ENCODE peak calls at places on chromosomes 16 and 17, in four cellular contexts. One of them, this sample, is unnamed.

GRCh38 chr17:16941643-16942042 is 30.3 kb downstream of the TNFRSF13B start:
- DNase-seq in HepG2: no peak
- DNase-seq in K562: no peak
- DNase-seq in GM12878: no peak
- DNase-seq in this sample: no peak

GRCh38 chr16:25785361-25785760 is 93.6 kb downstream of the HS3ST4 start:
- DNase-seq in HepG2: no peak
- DNase-seq in K562: no peak
- DNase-seq in GM12878: no peak
- DNase-seq in this sample: no peak

GRCh38 chr16:66087308-66087707 is 279.2 kb upstream of the CDH5 start:
- DNase-seq in HepG2: no peak
- DNase-seq in K562: no peak
- DNase-seq in GM12878: no peak
- DNase-seq in this sample: no peak

GRCh38 chr16:88334517-88335149 is 48.1 kb upstream of the ZNF469 start:
- DNase-seq in HepG2: peak; percentile 42
- DNase-seq in K562: peak; percentile 37
- DNase-seq in GM12878: no peak
- DNase-seq in this sample: no peak

GRCh38 chr17:47700471-47701449 is 6.8 kb downstream of the TBKBP1 start:
- DNase-seq in HepG2: no peak
- DNase-seq in K562: no peak
- DNase-seq in GM12878: no peak
- DNase-seq in this sample: no peak

GRCh38 chr16:81319221-81319912 is 4.6 kb downstream of the GAN start:
- DNase-seq in HepG2: no peak
- DNase-seq in K562: peak; percentile 73
- DNase-seq in GM12878: no peak
- DNase-seq in this sample: no peak

GRCh38 chr16:30395992-30396560 is 856 bp downstream of the ZNF48 start:
- DNase-seq in HepG2: no peak
- DNase-seq in K562: peak; percentile 66
- DNase-seq in GM12878: no peak
- DNase-seq in this sample: no peak

GRCh38 chr16:79278506-79278905 is 322.0 kb downstream of the MAF start:
- DNase-seq in HepG2: no peak
- DNase-seq in K562: no peak
- DNase-seq in GM12878: no peak
- DNase-seq in this sample: no peak

GRCh38 chr16:26951950-26952349 is 114.8 kb upstream of the C16orf82 start:
- DNase-seq in HepG2: no peak
- DNase-seq in K562: no peak
- DNase-seq in GM12878: no peak
- DNase-seq in this sample: no peak

GRCh38 chr17:64063766-64064224 is 43.4 kb upstream of the ICAM2 start:
- DNase-seq in HepG2: peak; percentile 48
- DNase-seq in K562: peak; percentile 58
- DNase-seq in GM12878: no peak
- DNase-seq in this sample: peak; percentile 84

GRCh38 chr16:74567901-74568300 is 39.0 kb downstream of the GLG1 start:
- DNase-seq in HepG2: no peak
- DNase-seq in K562: no peak
- DNase-seq in GM12878: no peak
- DNase-seq in this sample: no peak

GRCh38 chr16:10895053-10895946 is 18.3 kb downstream of the CIITA start:
- DNase-seq in HepG2: peak; percentile 48
- DNase-seq in K562: peak; percentile 64
- DNase-seq in GM12878: no peak
- DNase-seq in this sample: peak; percentile 85

GRCh38 chr17:66762276-66762675 is 72.6 kb upstream of the CACNG5 start:
- DNase-seq in HepG2: no peak
- DNase-seq in K562: no peak
- DNase-seq in GM12878: no peak
- DNase-seq in this sample: no peak

GRCh38 chr17:73232587-73233373 is 28.9 kb downstream of the CPSF4L start:
- DNase-seq in HepG2: no peak
- DNase-seq in K562: peak; percentile 48
- DNase-seq in GM12878: no peak
- DNase-seq in this sample: peak; percentile 38

GRCh38 chr17:82369211-82369610 is 2.4 kb upstream of the UTS2R start:
- DNase-seq in HepG2: no peak
- DNase-seq in K562: no peak
- DNase-seq in GM12878: no peak
- DNase-seq in this sample: no peak

GRCh38 chr17:80287038-80287437 is 26.4 kb downstream of the RNF213 start:
- DNase-seq in HepG2: no peak
- DNase-seq in K562: no peak
- DNase-seq in GM12878: no peak
- DNase-seq in this sample: no peak

GRCh38 chr16:46857261-46857962 is 26.4 kb upstream of the C16orf87 start:
- DNase-seq in HepG2: peak; percentile 65
- DNase-seq in K562: peak; percentile 23
- DNase-seq in GM12878: no peak
- DNase-seq in this sample: no peak

GRCh38 chr16:47370536-47370935 is 90.3 kb downstream of the ITFG1 start:
- DNase-seq in HepG2: no peak
- DNase-seq in K562: no peak
- DNase-seq in GM12878: no peak
- DNase-seq in this sample: no peak

GRCh38 chr16:85484337-85485295 is 128.5 kb upstream of the GSE1 start:
- DNase-seq in HepG2: no peak
- DNase-seq in K562: no peak
- DNase-seq in GM12878: no peak
- DNase-seq in this sample: no peak

GRCh38 chr16:85485379-85485778 is 127.7 kb upstream of the GSE1 start:
- DNase-seq in HepG2: no peak
- DNase-seq in K562: no peak
- DNase-seq in GM12878: no peak
- DNase-seq in this sample: no peak

GRCh38 chr16:85481738-85482137 is 131.4 kb upstream of the GSE1 start:
- DNase-seq in HepG2: no peak
- DNase-seq in K562: no peak
- DNase-seq in GM12878: no peak
- DNase-seq in this sample: no peak

GRCh38 chr16:85481206-85481605 is 131.9 kb upstream of the GSE1 start:
- DNase-seq in HepG2: no peak
- DNase-seq in K562: no peak
- DNase-seq in GM12878: no peak
- DNase-seq in this sample: no peak

GRCh38 chr16:85483424-85483823 is 129.7 kb upstream of the GSE1 start:
- DNase-seq in HepG2: no peak
- DNase-seq in K562: no peak
- DNase-seq in GM12878: no peak
- DNase-seq in this sample: no peak
- TF ChIP-seq NR2C2 in HepG2: no peak
- TF ChIP-seq NR2C2 in K562: no peak
- TF ChIP-seq NR2C2 in GM12878: no peak
- TF ChIP-seq NR2C2 in this sample: no peak

GRCh38 chr16:59783191-59783590 is 1049.1 kb upstream of the GOT2 start:
- DNase-seq in HepG2: no peak
- DNase-seq in K562: no peak
- DNase-seq in GM12878: no peak
- DNase-seq in this sample: no peak
- TF ChIP-seq NR2C2 in HepG2: no peak
- TF ChIP-seq NR2C2 in K562: no peak
- TF ChIP-seq NR2C2 in GM12878: no peak
- TF ChIP-seq NR2C2 in this sample: no peak

DNA sequence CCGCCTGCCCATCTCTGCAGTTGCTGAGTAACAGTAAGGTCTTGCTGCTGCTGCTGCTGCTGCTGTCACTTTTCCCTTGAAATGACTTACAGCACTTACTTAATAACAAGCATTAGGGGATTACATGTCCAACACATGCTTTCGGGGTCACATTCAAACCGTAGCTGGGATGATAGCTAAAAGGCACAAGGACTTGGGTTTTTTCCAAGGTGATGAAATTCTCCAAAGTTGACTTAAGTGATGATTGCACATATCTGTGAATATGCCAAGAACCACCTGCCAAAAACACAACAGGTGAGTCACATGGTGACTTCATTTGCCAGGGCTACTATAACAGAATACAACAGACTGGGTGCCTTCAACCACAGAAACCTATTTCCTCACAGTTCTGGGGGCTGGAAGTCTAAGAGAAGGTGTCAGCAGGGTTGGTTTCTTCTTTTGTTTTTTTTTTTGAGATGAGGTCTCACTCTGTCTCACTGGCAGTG is 121.9 kb upstream of the TNRC6C start:
- DNase-seq in HepG2: no peak
- DNase-seq in K562: no peak
- DNase-seq in GM12878: no peak
- DNase-seq in this sample: no peak
- TF ChIP-seq NR2C2 in HepG2: no peak
- TF ChIP-seq NR2C2 in K562: no peak
- TF ChIP-seq NR2C2 in GM12878: no peak
- TF ChIP-seq NR2C2 in this sample: no peak

GRCh38 chr16:67565470-67566100 is 3.3 kb downstream of the CTCF start:
- DNase-seq in HepG2: no peak
- DNase-seq in K562: no peak
- DNase-seq in GM12878: no peak
- DNase-seq in this sample: no peak
- TF ChIP-seq NR2C2 in HepG2: no peak
- TF ChIP-seq NR2C2 in K562: no peak
- TF ChIP-seq NR2C2 in GM12878: no peak
- TF ChIP-seq NR2C2 in this sample: no peak

GRCh38 chr17:75153854-75154194 is 488 bp downstream of the JPT1 start:
- DNase-seq in HepG2: no peak
- DNase-seq in K562: peak; percentile 48
- DNase-seq in GM12878: no peak
- DNase-seq in this sample: no peak
- TF ChIP-seq NR2C2 in HepG2: no peak
- TF ChIP-seq NR2C2 in K562: no peak
- TF ChIP-seq NR2C2 in GM12878: no peak
- TF ChIP-seq NR2C2 in this sample: no peak

GRCh38 chr16:76780556-76780955 is 410.4 kb upstream of the MON1B start:
- DNase-seq in HepG2: no peak
- DNase-seq in K562: no peak
- DNase-seq in GM12878: no peak
- DNase-seq in this sample: no peak
- TF ChIP-seq NR2C2 in HepG2: no peak
- TF ChIP-seq NR2C2 in K562: no peak
- TF ChIP-seq NR2C2 in GM12878: no peak
- TF ChIP-seq NR2C2 in this sample: no peak

GRCh38 chr16:7303677-7304200 is 28.9 kb upstream of the RBFOX1 start:
- DNase-seq in HepG2: no peak
- DNase-seq in K562: no peak
- DNase-seq in GM12878: no peak
- DNase-seq in this sample: no peak

GRCh38 chr16:7303014-7303676 is 29.5 kb upstream of the RBFOX1 start:
- DNase-seq in HepG2: no peak
- DNase-seq in K562: no peak
- DNase-seq in GM12878: no peak
- DNase-seq in this sample: no peak

GRCh38 chr16:7304932-7305331 is 27.7 kb upstream of the RBFOX1 start:
- DNase-seq in HepG2: no peak
- DNase-seq in K562: no peak
- DNase-seq in GM12878: no peak
- DNase-seq in this sample: no peak

GRCh38 chr16:7304257-7304656 is 28.4 kb upstream of the RBFOX1 start:
- DNase-seq in HepG2: no peak
- DNase-seq in K562: no peak
- DNase-seq in GM12878: no peak
- DNase-seq in this sample: no peak
- TF ChIP-seq NR2C2 in HepG2: no peak
- TF ChIP-seq NR2C2 in K562: no peak
- TF ChIP-seq NR2C2 in GM12878: no peak
- TF ChIP-seq NR2C2 in this sample: no peak

GRCh38 chr17:75643033-75644017 is 10.1 kb downstream of the SMIM5 start:
- DNase-seq in HepG2: no peak
- DNase-seq in K562: no peak
- DNase-seq in GM12878: no peak
- DNase-seq in this sample: peak; percentile 59

GRCh38 chr17:75639771-75640555 is 6.7 kb downstream of the SMIM5 start:
- DNase-seq in HepG2: no peak
- DNase-seq in K562: no peak
- DNase-seq in GM12878: no peak
- DNase-seq in this sample: no peak

GRCh38 chr17:75640556-75641119 is 7.4 kb downstream of the SMIM5 start:
- DNase-seq in HepG2: no peak
- DNase-seq in K562: no peak
- DNase-seq in GM12878: no peak
- DNase-seq in this sample: no peak

GRCh38 chr17:75642221-75643032 is 9.2 kb downstream of the SMIM5 start:
- DNase-seq in HepG2: no peak
- DNase-seq in K562: peak; percentile 78
- DNase-seq in GM12878: no peak
- DNase-seq in this sample: no peak

DNA sequence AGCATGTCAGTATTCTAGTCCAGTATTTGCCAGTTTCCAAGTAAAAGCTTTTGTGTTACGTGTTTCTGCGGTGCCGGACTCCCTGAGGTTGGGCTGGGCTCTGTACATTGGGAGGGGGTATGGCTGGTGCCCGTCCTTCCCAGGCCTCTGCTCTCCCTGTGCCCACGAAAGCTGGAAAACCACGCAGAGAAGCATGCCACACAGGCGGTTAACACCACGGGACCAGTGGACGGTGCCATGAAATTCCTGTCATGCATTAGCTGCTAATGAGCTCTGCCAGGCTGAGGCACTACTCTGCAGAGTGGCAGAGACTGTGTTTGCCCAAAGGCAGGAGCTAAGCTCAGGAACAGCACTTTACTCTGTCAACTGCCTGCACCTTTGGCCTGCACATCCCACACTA is 8.1 kb downstream of the SMIM5 start:
- DNase-seq in HepG2: no peak
- DNase-seq in K562: no peak
- DNase-seq in GM12878: no peak
- DNase-seq in this sample: no peak
- TF ChIP-seq NR2C2 in HepG2: no peak
- TF ChIP-seq NR2C2 in K562: no peak
- TF ChIP-seq NR2C2 in GM12878: no peak
- TF ChIP-seq NR2C2 in this sample: no peak

GRCh38 chr16:3101018-3101840 is 2.1 kb upstream of the ZSCAN10 start:
- DNase-seq in HepG2: peak; percentile 65
- DNase-seq in K562: peak; percentile 85
- DNase-seq in GM12878: no peak
- DNase-seq in this sample: peak; percentile 61

GRCh38 chr16:3101841-3102470 is 2.9 kb upstream of the ZSCAN10 start:
- DNase-seq in HepG2: no peak
- DNase-seq in K562: no peak
- DNase-seq in GM12878: no peak
- DNase-seq in this sample: peak; percentile 72

GRCh38 chr16:3112058-3112880 is at the start of gene ZNF205:
- DNase-seq in HepG2: peak; percentile 70
- DNase-seq in K562: peak; percentile 86
- DNase-seq in GM12878: no peak
- DNase-seq in this sample: peak; percentile 88

GRCh38 chr16:3106205-3106928 is 6.0 kb upstream of the ZNF205 start:
- DNase-seq in HepG2: peak; percentile 77
- DNase-seq in K562: peak; percentile 96
- DNase-seq in GM12878: no peak
- DNase-seq in this sample: peak; percentile 95
- TF ChIP-seq NR2C2 in HepG2: peak; percentile 56
- TF ChIP-seq NR2C2 in K562: peak; percentile 81
- TF ChIP-seq NR2C2 in GM12878: no peak
- TF ChIP-seq NR2C2 in this sample: no peak

GRCh38 chr16:56321159-56321558 is 104.2 kb downstream of the AMFR start:
- DNase-seq in HepG2: no peak
- DNase-seq in K562: no peak
- DNase-seq in GM12878: no peak
- DNase-seq in this sample: no peak
- TF ChIP-seq NR2C2 in HepG2: no peak
- TF ChIP-seq NR2C2 in K562: no peak
- TF ChIP-seq NR2C2 in GM12878: no peak
- TF ChIP-seq NR2C2 in this sample: no peak